ENCODE peak calls at places on chromosome 21, in seven cellular contexts. S is stimulated activated CD8-positive, alpha-beta memory T cell treated with anti-CD3 and anti-CD28 coated beads, Interleukin-4, amount 100 ng/mL, for 4 hours; F is activated CD4-positive, alpha-beta T cell treated with anti-CD3 and anti-CD28 coated beads, Interleukin-2, amount 50 U/mL, for 48 hours; U is NCI-H1436; R is amniotic epithelial cell; J is non-pigmented ciliary epithelial cell; P is Jurkat, Clone E6-1. A is an unnamed sample.

GRCh38 chr21:34511787-34512451 is at the start of gene KCNE1:
- DNase-seq in P (no peak), R (peak), U (no peak), F (no peak), S (no peak), J (no peak), A (no peak)

GRCh38 chr21:32364387-32364786 is 28.4 kb downstream of the URB1 start:
- DNase-seq in U (no peak), R (no peak), P (peak), J (no peak), F (no peak), S (no peak), A (no peak)

GRCh38 chr21:38918629-38919346 is 113.1 kb downstream of the ETS2 start:
- DNase-seq in R (no peak), S (no peak), U (no peak), F (no peak), P (no peak), J (no peak), A (no peak)

GRCh38 chr21:33327792-33328433 is 3.1 kb downstream of the IFNAR1 start:
- DNase-seq in J (no peak), P (no peak), F (no peak), S (no peak), R (no peak), U (no peak), A (no peak)

GRCh38 chr21:37139902-37140301 is 66.8 kb downstream of the TTC3 start:
- DNase-seq in J (no peak), S (no peak), P (no peak), R (peak), U (no peak), F (no peak), A (no peak)

GRCh38 chr21:45538381-45539045 is 3.7 kb downstream of the SLC19A1 start:
- DNase-seq in P (no peak), R (no peak), U (no peak), F (no peak), J (no peak), S (no peak), A (no peak)

GRCh38 chr21:45531393-45532215 is 10.6 kb downstream of the SLC19A1 start:
- DNase-seq in J (no peak), F (no peak), S (no peak), R (no peak), P (no peak), U (no peak), A (no peak)

GRCh38 chr21:29360799-29361765 is 62.4 kb downstream of the BACH1 start:
- DNase-seq in P (peak), S (no peak), J (no peak), F (no peak), U (no peak), R (no peak), A (no peak)

GRCh38 chr21:39107739-39108138 is 75.5 kb downstream of the PSMG1 start:
- DNase-seq in P (no peak), S (no peak), U (no peak), F (no peak), R (no peak), J (no peak), A (no peak)

GRCh38 chr21:42056996-42057689 is 14.0 kb upstream of the UMODL1 start:
- DNase-seq in U (peak), S (no peak), R (peak), P (no peak), F (no peak), J (peak), A (peak)

GRCh38 chr21:21971384-21971783 is 973.2 kb downstream of the NCAM2 start:
- DNase-seq in S (no peak), J (peak), R (no peak), P (no peak), F (no peak), U (no peak), A (no peak)

GRCh38 chr21:17472592-17473271 is 40.1 kb upstream of the CXADR start:
- DNase-seq in P (no peak), J (no peak), U (no peak), F (no peak), S (no peak), R (no peak), A (peak)

GRCh38 chr21:16912075-16912474 is 600.8 kb upstream of the CXADR start:
- DNase-seq in P (no peak), J (peak), S (no peak), R (peak), F (no peak), U (no peak), A (no peak)

GRCh38 chr21:34617753-34618339 is 2.9 kb upstream of the RCAN1 start:
- DNase-seq in S (no peak), R (no peak), P (peak), F (no peak), J (no peak), U (no peak), A (no peak)

GRCh38 chr21:17270234-17270633 is 242.6 kb upstream of the CXADR start:
- DNase-seq in R (peak), U (peak), F (no peak), S (no peak), P (peak), J (peak), A (peak)

A was measured in HuH-7.